ENCODE peak calls at places on chromosomes 5 and 9, in eight cellular contexts. L is activated effector memory CD4-positive, alpha-beta T cell treated with Interleukin-2 at 50 U/mL for 16 hours; C is GM03348; V is pancreas; G is naive thymus-derived CD8-positive, alpha-beta T cell; W is AG04449; H is fibroblast of the conjunctiva; M is germinal center. Q is an unnamed sample.
A peak's percentile ranks its signal among the peaks of the same experiment; 100 is the strongest.

GRCh38 chr9:134224827-134225154 is 60.4 kb upstream of the RNU6ATAC start:
- DNase-seq in L (no peak), C (no peak), V (no peak), G (no peak), W (no peak), H (no peak), M (no peak), Q (peak; percentile 15)

GRCh38 chr5:107474724-107475489 is 195.8 kb downstream of the EFNA5 start:
- DNase-seq in L (no peak), C (no peak), V (no peak), G (peak; percentile 27), W (no peak), H (no peak), M (no peak), Q (no peak)

GRCh38 chr9:3478549-3478953 is 47.2 kb downstream of the RFX3 start:
- DNase-seq in L (no peak), C (no peak), V (no peak), G (no peak), W (no peak), H (no peak), M (peak; percentile 6), Q (no peak)

GRCh38 chr5:150117945-150118560 is 31.7 kb upstream of the CSF1R start:
- DNase-seq in L (no peak), C (no peak), V (no peak), G (no peak), W (no peak), H (no peak), M (no peak), Q (no peak)

GRCh38 chr5:176803943-176804498 is 6.3 kb upstream of the UNC5A start:
- DNase-seq in L (no peak), C (no peak), V (no peak), G (no peak), W (no peak), H (no peak), M (no peak), Q (no peak)

GRCh38 chr9:113509463-113509862 is 45.9 kb downstream of the RGS3 start:
- DNase-seq in L (no peak), C (peak; percentile 80), V (peak; percentile 33), G (no peak), W (peak; percentile 34), H (no peak), M (no peak), Q (no peak)

GRCh38 chr5:149391524-149391923 is 12.4 kb upstream of the IL17B start:
- DNase-seq in L (no peak), C (no peak), V (no peak), G (no peak), W (no peak), H (no peak), M (no peak), Q (no peak)

GRCh38 chr5:97412959-97413358 is 229.9 kb upstream of the RIOK2 start:
- DNase-seq in L (no peak), C (no peak), V (no peak), G (no peak), W (no peak), H (no peak), M (no peak), Q (no peak)

GRCh38 chr5:56328753-56329560 is 95.8 kb upstream of the ANKRD55 start:
- DNase-seq in L (no peak), C (no peak), V (no peak), G (peak; percentile 8), W (no peak), H (no peak), M (no peak), Q (no peak)

GRCh38 chr5:53109041-53109435 is 519 bp downstream of the MOCS2 start:
- DNase-seq in L (no peak), C (no peak), V (no peak), G (no peak), W (no peak), H (no peak), M (no peak), Q (no peak)

GRCh38 chr5:72121753-72122445 is 14.6 kb downstream of the MAP1B start:
- DNase-seq in L (no peak), C (no peak), V (no peak), G (no peak), W (no peak), H (no peak), M (no peak), Q (no peak)

GRCh38 chr5:55324815-55325418 is 17.1 kb downstream of the MTREX start:
- DNase-seq in L (no peak), C (peak; percentile 60), V (no peak), G (peak; percentile 23), W (no peak), H (peak; percentile 60), M (peak; percentile 41), Q (no peak)

GRCh38 chr5:77960305-77960704 is 184.2 kb upstream of the TBCA start:
- DNase-seq in L (no peak), C (no peak), V (no peak), G (no peak), W (no peak), H (no peak), M (no peak), Q (no peak)

GRCh38 chr5:113224605-113225065 is 210.2 kb downstream of the TSSK1B start:
- DNase-seq in L (no peak), C (no peak), V (no peak), G (no peak), W (no peak), H (no peak), M (no peak), Q (no peak)

GRCh38 chr5:66595877-66596790 is at the start of gene MAST4:
- DNase-seq in L (no peak), C (peak; percentile 96), V (peak; percentile 96), G (no peak), W (no peak), H (peak; percentile 44), M (peak; percentile 92), Q (peak; percentile 95)

Q was measured in ovary.